ENCODE peak calls at places on chromosomes 2 and 18, in four cellular contexts. S is tibial artery, H is aorta, C is WERI-Rb-1. M is an unnamed sample.

GRCh38 chr2:99641999-99642398 is 152.2 kb upstream of the REV1 start:
- DNase-seq in S (no peak), H (no peak), C (no peak), M (no peak)

GRCh38 chr2:109380502-109381326 is 233.1 kb downstream of the SEPTIN10 start:
- DNase-seq in S (peak; percentile 14), H (peak; percentile 65), C (no peak), M (peak; percentile 55)

GRCh38 chr2:176709541-176709951 is 440.3 kb downstream of the MTX2 start:
- DNase-seq in S (no peak), H (peak; percentile 64), C (no peak), M (no peak)

GRCh38 chr2:10447300-10448207 is 573 bp downstream of the ODC1 start:
- DNase-seq in S (peak; percentile 47), H (no peak), C (no peak), M (no peak)

GRCh38 chr2:120830096-120830830 is 94.6 kb downstream of the GLI2 start:
- DNase-seq in S (no peak), H (peak; percentile 72), C (no peak), M (no peak)

GRCh38 chr2:70789304-70790078 is 952 bp downstream of the FIGLA start:
- DNase-seq in S (peak; percentile 63), H (peak; percentile 82), C (peak; percentile 88), M (no peak)

GRCh38 chr2:58532641-58533040 is 291.5 kb upstream of the FANCL start:
- DNase-seq in S (no peak), H (no peak), C (no peak), M (no peak)

GRCh38 chr2:134320930-134321329 is 67.1 kb downstream of the MGAT5 start:
- DNase-seq in S (no peak), H (peak; percentile 61), C (no peak), M (no peak)

GRCh38 chr2:119638891-119639539 is 40.0 kb upstream of the TMEM177 start:
- DNase-seq in S (no peak), H (no peak), C (peak; percentile 67), M (no peak)

GRCh38 chr2:122139739-122140138 is 384.3 kb downstream of the TSN start:
- DNase-seq in S (no peak), H (no peak), C (no peak), M (no peak)

GRCh38 chr18:34965108-34965507 is 76.1 kb upstream of the MAPRE2 start:
- DNase-seq in S (no peak), H (no peak), C (no peak), M (no peak)

GRCh38 chr18:48676756-48677368 is 138.0 kb downstream of the CTIF start:
- DNase-seq in S (peak; percentile 79), H (peak; percentile 94), C (peak; percentile 88), M (no peak)

GRCh38 chr2:241814571-241815476 is 5.8 kb downstream of the NEU4 start:
- DNase-seq in S (no peak), H (peak; percentile 76), C (peak; percentile 53), M (peak; percentile 73)

GRCh38 chr2:227378371-227378782 is 729 bp downstream of the TM4SF20 start:
- DNase-seq in S (no peak), H (no peak), C (no peak), M (no peak)

GRCh38 chr18:48607049-48607984 is 68.5 kb downstream of the CTIF start:
- DNase-seq in S (peak; percentile 51), H (no peak), C (no peak), M (no peak)

GRCh38 chr2:47313141-47313691 is 89.7 kb upstream of the MSH2 start:
- DNase-seq in S (no peak), H (no peak), C (no peak), M (no peak)

GRCh38 chr18:11654736-11655604 is 34.1 kb upstream of the GNAL start:
- DNase-seq in S (no peak), H (peak; percentile 90), C (peak; percentile 66), M (no peak)

GRCh38 chr18:48711651-48712486 is 173.0 kb downstream of the CTIF start:
- DNase-seq in S (no peak), H (no peak), C (peak; percentile 70), M (no peak)

GRCh38 chr2:58204195-58204959 is 36.7 kb downstream of the FANCL start:
- DNase-seq in S (no peak), H (no peak), C (no peak), M (no peak)

GRCh38 chr2:100976634-100977391 is 25.3 kb upstream of the RPL31 start:
- DNase-seq in S (no peak), H (peak; percentile 26), C (no peak), M (no peak)

GRCh38 chr2:23401427-23402204 is 16.6 kb downstream of the KLHL29 start:
- DNase-seq in S (no peak), H (no peak), C (no peak), M (peak; percentile 62)

GRCh38 chr18:34780856-34781255 is 70.8 kb downstream of the DTNA start:
- DNase-seq in S (no peak), H (no peak), C (no peak), M (no peak)

GRCh38 chr2:23492941-23493340 is 108.0 kb downstream of the KLHL29 start:
- DNase-seq in S (no peak), H (peak; percentile 68), C (peak; percentile 86), M (no peak)

GRCh38 chr2:152222975-152223638 is 47.5 kb upstream of the STAM2 start:
- DNase-seq in S (peak; percentile 73), H (no peak), C (no peak), M (no peak)

GRCh38 chr2:85175369-85176299 is 42.4 kb downstream of the TCF7L1 start:
- DNase-seq in S (peak; percentile 46), H (no peak), C (no peak), M (no peak)

GRCh38 chr2:96914332-96914731 is 44.5 kb upstream of the SEMA4C start:
- DNase-seq in S (peak; percentile 48), H (no peak), C (no peak), M (no peak)

GRCh38 chr2:112829247-112829646 is 7.3 kb downstream of the IL1B start:
- DNase-seq in S (no peak), H (no peak), C (no peak), M (no peak)

GRCh38 chr18:25230658-25231326 is 121.2 kb downstream of the ZNF521 start:
- DNase-seq in S (peak; percentile 85), H (peak; percentile 78), C (no peak), M (peak; percentile 85)

GRCh38 chr18:31042391-31043181 is at the start of gene DSC3:
- DNase-seq in S (no peak), H (peak; percentile 75), C (peak; percentile 67), M (no peak)

GRCh38 chr2:39491653-39492052 is 54.6 kb upstream of the MAP4K3 start:
- DNase-seq in S (no peak), H (no peak), C (no peak), M (no peak)
- H3K27ac ChIP-seq in S (no peak overlapping the region), H (no peak overlapping the region), C (no peak overlapping the region), M (no peak overlapping the region)

GRCh38 chr2:32061973-32062861 is 1.1 kb upstream of the SPAST start:
- DNase-seq in S (peak; percentile 59), H (no peak), C (peak; percentile 18), M (no peak)
- H3K27ac ChIP-seq in S (peak overlapping the region; percentile 90), H (no peak overlapping the region), C (peak overlapping the region; percentile 77), M (peak overlapping the region; percentile 88)

GRCh38 chr18:22311301-22311700 is 106.4 kb downstream of the CTAGE1 start:
- DNase-seq in S (no peak), H (no peak), C (no peak), M (no peak)

GRCh38 chr18:22307528-22307927 is 110.2 kb downstream of the CTAGE1 start:
- DNase-seq in S (no peak), H (no peak), C (no peak), M (no peak)

GRCh38 chr18:22314406-22314805 is 103.3 kb downstream of the CTAGE1 start:
- DNase-seq in S (no peak), H (peak; percentile 86), C (no peak), M (no peak)

GRCh38 chr18:22314001-22314400 is 103.7 kb downstream of the CTAGE1 start:
- DNase-seq in S (no peak), H (no peak), C (no peak), M (no peak)

DNA sequence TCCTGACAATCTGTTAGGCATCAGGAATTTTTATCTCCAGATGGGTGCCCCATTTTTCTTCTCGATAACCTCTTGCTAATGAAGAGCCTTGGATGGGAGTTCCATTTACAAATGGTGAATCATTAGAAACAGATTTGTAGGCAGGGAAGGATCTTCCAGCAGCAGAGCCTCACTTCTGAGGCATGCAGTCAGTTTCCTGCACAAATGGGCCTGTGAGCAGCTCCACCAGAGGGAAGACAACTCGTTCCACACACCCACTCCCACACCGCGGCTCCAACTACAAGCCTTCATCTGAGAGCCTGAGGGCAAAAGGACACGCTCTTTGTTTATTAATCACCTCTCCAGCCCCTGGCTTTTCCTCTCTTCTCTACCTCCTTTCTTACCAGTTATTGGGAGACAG is 108.5 kb downstream of the CTAGE1 start:
- DNase-seq in S (no peak), H (no peak), C (no peak), M (no peak)
- H3K27ac ChIP-seq in S (no peak overlapping the region), H (no peak overlapping the region), C (no peak overlapping the region), M (no peak overlapping the region)

GRCh38 chr2:53964237-53964952 is 6.4 kb downstream of the PSME4 start:
- DNase-seq in S (no peak), H (no peak), C (no peak), M (no peak)

GRCh38 chr2:53970095-53970897 is 497 bp downstream of the PSME4 start:
- DNase-seq in S (peak; percentile 36), H (peak; percentile 76), C (peak; percentile 50), M (peak; percentile 82)

GRCh38 chr2:53969285-53970094 is 1.3 kb downstream of the PSME4 start:
- DNase-seq in S (no peak), H (no peak), C (no peak), M (no peak)

GRCh38 chr2:53960476-53960875 is 10.3 kb downstream of the PSME4 start:
- DNase-seq in S (no peak), H (no peak), C (no peak), M (no peak)

GRCh38 chr2:53964987-53965687 is 5.7 kb downstream of the PSME4 start:
- DNase-seq in S (no peak), H (no peak), C (no peak), M (no peak)
- H3K27ac ChIP-seq in S (no peak overlapping the region), H (no peak overlapping the region), C (no peak overlapping the region), M (no peak overlapping the region)

DNA sequence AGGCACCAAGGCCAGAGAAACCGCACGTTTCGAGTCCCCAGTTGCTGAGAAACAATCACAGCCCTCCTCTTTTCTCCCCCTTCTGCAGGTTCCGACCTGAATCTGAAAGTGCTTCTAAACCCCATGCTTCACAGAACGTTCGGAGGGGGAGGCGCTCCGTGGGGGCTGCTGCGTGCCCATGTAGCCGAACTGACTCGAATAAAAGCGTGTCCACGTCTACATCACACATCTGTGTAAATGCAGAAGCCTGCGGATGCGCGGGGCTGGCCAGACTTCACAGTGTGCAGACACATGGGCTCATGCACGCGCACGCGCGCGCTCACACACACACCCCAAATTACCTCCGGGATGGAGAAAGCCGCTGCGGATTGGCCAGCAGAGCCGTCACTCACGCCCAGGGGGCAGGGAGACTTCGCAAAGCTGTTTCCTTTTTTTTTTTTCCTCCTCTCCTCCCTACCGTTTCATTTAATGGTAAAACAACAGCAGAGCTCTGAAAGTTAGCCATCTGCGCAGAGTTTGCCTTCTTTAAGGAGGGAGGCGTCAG is 2.3 kb downstream of the ZNF516 start:
- DNase-seq in S (peak; percentile 99), H (peak; percentile 100), C (peak; percentile 100), M (peak; percentile 95)
- H3K27ac ChIP-seq in S (peak overlapping the region; percentile 53), H (no peak overlapping the region), C (peak overlapping the region; percentile 85), M (peak overlapping the region; percentile 60)

DNA sequence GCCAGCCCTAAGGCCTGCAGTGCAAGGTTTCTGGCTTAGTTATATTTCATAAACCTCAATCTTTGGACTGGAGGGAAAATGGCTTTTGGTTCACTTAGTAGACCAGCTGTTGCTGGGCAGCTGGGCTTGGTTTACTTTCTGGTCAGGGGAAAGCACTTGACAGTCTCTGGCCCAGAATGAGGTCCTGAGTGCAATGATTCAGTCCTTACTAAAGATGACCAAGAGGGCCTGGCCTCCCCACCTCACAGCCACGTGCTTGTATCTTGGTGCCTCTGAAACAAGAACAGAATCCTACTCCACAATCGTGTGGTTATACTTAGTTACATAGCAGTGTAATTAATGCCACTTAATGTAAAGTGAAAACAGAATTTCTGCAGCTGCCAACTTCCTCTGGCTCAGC is 325.5 kb upstream of the MEIS1 start:
- DNase-seq in S (no peak), H (no peak), C (no peak), M (no peak)
- H3K27ac ChIP-seq in S (no peak overlapping the region), H (no peak overlapping the region), C (no peak overlapping the region), M (no peak overlapping the region)

M was measured in coronary artery.